ENCODE peak calls at places on chromosomes 5 and 9, in seven cellular contexts. X, A, K, Q, S, V and I are unnamed samples.

GRCh38 chr5:54894957-54895815 is 90.2 kb downstream of the ESM1 start:
- DNase-seq in X (no peak), A (no peak), K (no peak), Q (no peak), S (no peak), V (peak; percentile 61), I (no peak)

GRCh38 chr5:59785701-59786100 is 107.8 kb downstream of the PDE4D start:
- DNase-seq in X (no peak), A (no peak), K (no peak), Q (no peak), S (no peak), V (no peak), I (no peak)

GRCh38 chr5:163677092-163677491 is 171.7 kb downstream of the MAT2B start:
- DNase-seq in X (no peak), A (no peak), K (no peak), Q (no peak), S (no peak), V (no peak), I (no peak)

GRCh38 chr9:137266589-137267453 is 10.7 kb upstream of the TOR4A start:
- DNase-seq in X (no peak), A (no peak), K (no peak), Q (no peak), S (no peak), V (no peak), I (no peak)

GRCh38 chr9:114662081-114662989 is 4.7 kb upstream of the TEX53 start:
- DNase-seq in X (peak; percentile 62), A (peak; percentile 53), K (peak; percentile 26), Q (no peak), S (peak; percentile 62), V (peak; percentile 71), I (peak; percentile 51)

GRCh38 chr5:82494942-82495341 is 216.8 kb upstream of the RPS23 start:
- DNase-seq in X (no peak), A (no peak), K (no peak), Q (no peak), S (no peak), V (peak; percentile 4), I (no peak)

GRCh38 chr5:73295447-73295846 is 122.5 kb downstream of the TMEM174 start:
- DNase-seq in X (no peak), A (no peak), K (no peak), Q (no peak), S (no peak), V (no peak), I (no peak)

GRCh38 chr9:126482361-126483044 is 131.2 kb upstream of the LMX1B start:
- DNase-seq in X (peak; percentile 76), A (no peak), K (no peak), Q (no peak), S (no peak), V (no peak), I (no peak)

GRCh38 chr5:56941981-56942380 is 9.9 kb downstream of the MIER3 start:
- DNase-seq in X (no peak), A (no peak), K (no peak), Q (no peak), S (no peak), V (peak; percentile 26), I (no peak)

GRCh38 chr9:68507098-68507795 is 33.4 kb downstream of the TMEM252 start:
- DNase-seq in X (peak; percentile 17), A (no peak), K (peak; percentile 52), Q (peak; percentile 23), S (no peak), V (peak; percentile 10), I (no peak)

GRCh38 chr5:83450183-83450839 is 21.2 kb upstream of the VCAN start:
- DNase-seq in X (no peak), A (no peak), K (no peak), Q (no peak), S (no peak), V (no peak), I (no peak)

GRCh38 chr5:135829681-135830383 is 4.6 kb upstream of the SLC25A48 start:
- DNase-seq in X (peak; percentile 85), A (peak; percentile 77), K (no peak), Q (peak; percentile 63), S (no peak), V (peak; percentile 84), I (no peak)

GRCh38 chr5:98927242-98927987 is 1.4 kb downstream of the CHD1 start:
- DNase-seq in X (peak; percentile 55), A (no peak), K (peak; percentile 65), Q (no peak), S (peak; percentile 55), V (peak; percentile 35), I (peak; percentile 53)

GRCh38 chr5:78113689-78114088 is 180.8 kb downstream of the AP3B1 start:
- DNase-seq in X (no peak), A (no peak), K (no peak), Q (no peak), S (no peak), V (no peak), I (no peak)

DNA sequence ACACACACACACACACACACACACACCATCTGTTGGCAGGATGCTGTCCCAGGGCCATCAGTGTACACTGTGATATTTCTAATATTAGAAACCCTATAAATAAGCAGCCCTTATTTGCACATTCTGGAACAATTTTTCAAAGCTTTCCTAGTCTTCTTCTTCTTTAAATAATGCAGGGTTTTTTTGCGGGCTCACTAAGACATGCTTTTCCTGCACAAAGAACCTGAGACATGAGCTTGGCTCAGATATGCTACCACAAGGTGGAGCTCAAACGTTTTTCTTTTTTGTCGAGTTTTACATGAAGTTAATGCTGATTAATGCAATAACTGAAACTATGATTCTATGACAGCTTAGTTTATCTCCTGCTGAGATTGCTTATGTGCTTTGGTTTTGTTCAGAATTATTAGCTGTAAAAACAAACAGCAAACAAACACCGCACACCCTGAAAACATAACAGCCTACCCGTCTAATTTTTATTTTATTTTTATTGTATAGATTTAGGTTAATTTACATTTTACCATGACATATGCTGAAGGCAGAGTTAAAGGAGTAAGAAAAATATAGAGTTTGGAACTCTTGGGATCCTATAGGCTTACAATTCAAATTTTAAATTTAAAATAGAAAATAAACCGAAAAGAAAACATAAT is 95.7 kb downstream of the ALDH1A1 start:
- DNase-seq in X (peak; percentile 55), A (no peak), K (peak; percentile 47), Q (peak; percentile 65), S (no peak), V (peak; percentile 84), I (no peak)
- H3K27ac ChIP-seq in X (no peak overlapping the region), A (no peak overlapping the region), K (peak overlapping the region; percentile 57), Q (no peak overlapping the region), S (no peak overlapping the region), V (no peak overlapping the region), I (no peak overlapping the region)

GRCh38 chr5:149820536-149821503 is 90.7 kb downstream of the PPARGC1B start:
- DNase-seq in X (no peak), A (no peak), K (no peak), Q (no peak), S (no peak), V (peak; percentile 26), I (no peak)

GRCh38 chr5:149824115-149824514 is 94.0 kb downstream of the PPARGC1B start:
- DNase-seq in X (no peak), A (no peak), K (no peak), Q (no peak), S (no peak), V (no peak), I (no peak)

GRCh38 chr5:149820012-149820411 is 89.9 kb downstream of the PPARGC1B start:
- DNase-seq in X (no peak), A (no peak), K (no peak), Q (no peak), S (no peak), V (no peak), I (no peak)

GRCh38 chr5:149823350-149823749 is 93.2 kb downstream of the PPARGC1B start:
- DNase-seq in X (no peak), A (no peak), K (no peak), Q (no peak), S (no peak), V (no peak), I (no peak)

DNA sequence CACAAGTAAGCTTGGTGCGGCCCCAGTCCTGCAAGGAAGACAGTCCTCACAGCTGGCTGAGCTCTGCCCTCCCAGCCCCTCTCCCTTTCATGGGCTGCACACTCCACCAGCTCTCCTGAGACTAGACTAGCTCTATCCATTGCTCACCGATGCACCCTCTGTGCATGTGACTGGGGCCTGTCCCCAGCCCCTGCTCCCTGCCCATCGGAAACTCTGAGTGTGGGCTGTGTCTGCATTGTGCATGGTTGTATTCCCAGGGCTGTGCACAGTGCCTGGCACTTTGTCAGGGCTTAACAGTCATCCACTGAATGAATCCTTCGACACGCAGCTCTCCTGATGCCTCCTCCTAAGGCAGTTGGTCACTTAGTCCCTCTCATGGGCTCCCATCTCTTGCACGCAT is 92.2 kb downstream of the PPARGC1B start:
- DNase-seq in X (no peak), A (no peak), K (no peak), Q (no peak), S (no peak), V (no peak), I (no peak)
- H3K36me3 ChIP-seq in X (peaks cover 2% of the 10 kb centered on the region), A (no peaks in the 10 kb centered on the region), K (no peaks in the 10 kb centered on the region), Q (no peaks in the 10 kb centered on the region), S (no peaks in the 10 kb centered on the region), V (no peaks in the 10 kb centered on the region), I (peaks cover 6% of the 10 kb centered on the region)

GRCh38 chr9:86354882-86355399 is 731 bp upstream of the TUT7 start:
- DNase-seq in X (no peak), A (no peak), K (no peak), Q (no peak), S (no peak), V (peak; percentile 22), I (no peak)

GRCh38 chr9:86351897-86352296 is 2.3 kb downstream of the TUT7 start:
- DNase-seq in X (no peak), A (no peak), K (no peak), Q (no peak), S (no peak), V (no peak), I (no peak)

GRCh38 chr9:86353591-86354047 is 591 bp downstream of the TUT7 start:
- DNase-seq in X (peak; percentile 53), A (no peak), K (no peak), Q (no peak), S (peak; percentile 26), V (no peak), I (no peak)

GRCh38 chr9:86354048-86354881 is at the start of gene TUT7:
- DNase-seq in X (peak; percentile 98), A (peak; percentile 93), K (peak; percentile 93), Q (peak; percentile 89), S (peak; percentile 94), V (peak; percentile 98), I (peak; percentile 93)

DNA sequence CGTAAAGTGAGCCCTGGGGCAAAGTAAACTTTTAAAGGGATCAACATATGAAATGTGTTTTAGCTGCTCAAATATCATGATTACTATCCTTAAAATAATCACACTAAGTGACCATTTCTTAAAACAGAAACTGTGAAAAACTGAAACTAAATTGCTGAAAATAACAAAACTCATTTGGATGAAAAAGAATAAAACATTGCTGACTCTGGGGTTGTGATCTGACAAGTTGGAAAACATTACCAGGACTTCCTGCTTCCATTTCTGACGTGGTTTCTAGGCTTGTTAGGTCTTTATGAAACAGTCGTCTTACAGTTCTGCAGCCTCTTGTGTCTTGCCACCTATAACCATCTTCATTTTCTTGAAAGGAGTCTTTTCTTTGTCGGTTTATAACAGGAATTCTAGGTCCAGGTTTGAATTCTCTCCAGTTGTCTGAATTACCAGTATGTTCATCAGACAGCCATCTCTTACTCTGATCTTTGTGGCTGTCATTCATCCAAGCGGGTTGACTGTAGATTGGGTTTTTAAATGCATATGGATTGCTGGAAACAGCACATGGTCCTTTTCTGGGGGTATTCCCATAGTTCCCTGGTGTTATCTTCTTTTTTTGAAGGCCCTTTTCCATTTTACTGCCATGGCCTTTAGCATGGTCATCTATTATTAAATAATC is 1.6 kb downstream of the TUT7 start:
- DNase-seq in X (no peak), A (no peak), K (no peak), Q (no peak), S (no peak), V (peak; percentile 13), I (peak; percentile 49)
- H3K27ac ChIP-seq in X (no peak overlapping the region), A (no peak overlapping the region), K (no peak overlapping the region), Q (no peak overlapping the region), S (no peak overlapping the region), V (peak overlapping the region; percentile 60), I (peak overlapping the region; percentile 84)

GRCh38 chr5:14712131-14712530 is 47.6 kb downstream of the OTULIN start:
- DNase-seq in X (no peak), A (no peak), K (no peak), Q (no peak), S (no peak), V (no peak), I (no peak)
- H3K36me3 ChIP-seq in X (peaks cover 20% of the 10 kb centered on the region), A (peaks cover 78% of the 10 kb centered on the region), K (no peaks in the 10 kb centered on the region), Q (peaks cover 16% of the 10 kb centered on the region), S (peaks cover 39% of the 10 kb centered on the region), V (no peaks in the 10 kb centered on the region), I (peaks cover 66% of the 10 kb centered on the region)